ENCODE peak calls at places on chromosome 1, in nine cellular contexts. U is RWPE1, O is gastrocnemius medialis, C is left ventricle myocardium inferior, Q is ovary, P is thoracic aorta, D is Peyer's patch, S is body of pancreas, K is brain microvascular endothelial cell. V is an unnamed sample.
A peak's percentile ranks its signal among the peaks of the same experiment; 100 is the strongest.

GRCh38 chr1:3153197-3153596 is 84.2 kb downstream of the PRDM16 start:
- DNase-seq in U (no peak), O (no peak), C (no peak), Q (no peak), P (no peak), D (no peak), S (no peak), K (no peak), V (no peak)

GRCh38 chr1:112505878-112506277 is 2.9 kb upstream of the WNT2B start:
- DNase-seq in U (no peak), O (no peak), C (no peak), Q (no peak), P (no peak), D (no peak), S (no peak), K (no peak), V (no peak)

GRCh38 chr1:117740461-117740860 is 134.6 kb downstream of the TENT5C start:
- DNase-seq in U (no peak), O (no peak), C (no peak), Q (no peak), P (no peak), D (no peak), S (peak; percentile 89), K (no peak), V (no peak)

GRCh38 chr1:151825811-151826660 is 5.6 kb downstream of the RORC start:
- DNase-seq in U (no peak), O (peak; percentile 55), C (no peak), Q (no peak), P (no peak), D (no peak), S (no peak), K (no peak), V (no peak)

GRCh38 chr1:239125888-239126287 is 260.5 kb upstream of the CHRM3 start:
- DNase-seq in U (no peak), O (no peak), C (no peak), Q (no peak), P (no peak), D (no peak), S (no peak), K (no peak), V (no peak)

GRCh38 chr1:161420763-161421455 is 53.2 kb upstream of the CFAP126 start:
- DNase-seq in U (no peak), O (no peak), C (no peak), Q (no peak), P (no peak), D (no peak), S (no peak), K (no peak), V (no peak)

GRCh38 chr1:161021168-161021958 is 411 bp upstream of the F11R start:
- DNase-seq in U (peak; percentile 99), O (peak; percentile 53), C (peak; percentile 79), Q (peak; percentile 83), P (no peak), D (peak; percentile 92), S (peak; percentile 99), K (peak; percentile 28), V (peak; percentile 34)

GRCh38 chr1:109595540-109595939 is 23.9 kb downstream of the GNAT2 start:
- DNase-seq in U (no peak), O (no peak), C (no peak), Q (no peak), P (no peak), D (no peak), S (no peak), K (no peak), V (no peak)

GRCh38 chr1:183163311-183163710 is 22.8 kb upstream of the LAMC2 start:
- DNase-seq in U (peak; percentile 74), O (no peak), C (no peak), Q (no peak), P (no peak), D (no peak), S (no peak), K (peak; percentile 95), V (no peak)

GRCh38 chr1:47707887-47708535 is 270.2 kb downstream of the FOXD2 start:
- DNase-seq in U (no peak), O (no peak), C (no peak), Q (no peak), P (no peak), D (no peak), S (no peak), K (no peak), V (no peak)

GRCh38 chr1:205436776-205437485 is 15.1 kb upstream of the LEMD1 start:
- DNase-seq in U (no peak), O (no peak), C (no peak), Q (no peak), P (no peak), D (no peak), S (no peak), K (no peak), V (no peak)

GRCh38 chr1:228157381-228158126 is 7.8 kb downstream of the GJC2 start:
- DNase-seq in U (no peak), O (no peak), C (peak; percentile 8), Q (peak; percentile 28), P (no peak), D (no peak), S (no peak), K (no peak), V (no peak)

GRCh38 chr1:91122106-91122717 is 100.4 kb upstream of the ZNF644 start:
- DNase-seq in U (no peak), O (no peak), C (no peak), Q (no peak), P (no peak), D (no peak), S (no peak), K (no peak), V (no peak)

GRCh38 chr1:15628003-15628402 is 10.7 kb downstream of the DDI2 start:
- DNase-seq in U (no peak), O (no peak), C (no peak), Q (no peak), P (no peak), D (no peak), S (no peak), K (no peak), V (no peak)

GRCh38 chr1:208312706-208313105 is 68.5 kb upstream of the PLXNA2 start:
- DNase-seq in U (no peak), O (no peak), C (no peak), Q (no peak), P (no peak), D (no peak), S (no peak), K (no peak), V (no peak)

GRCh38 chr1:193747579-193747978 is 561.2 kb upstream of the B3GALT2 start:
- DNase-seq in U (no peak), O (no peak), C (no peak), Q (no peak), P (no peak), D (no peak), S (no peak), K (peak; percentile 54), V (no peak)

GRCh38 chr1:222124602-222125001 is 382.7 kb upstream of the DUSP10 start:
- DNase-seq in U (no peak), O (no peak), C (no peak), Q (no peak), P (no peak), D (no peak), S (no peak), K (no peak), V (no peak)
- TF ChIP-seq CTCF in U (no peak), O (no peak), C (no peak), Q (no peak), P (no peak), D (no peak), S (no peak), K (peak; percentile 54), V (no peak)

DNA sequence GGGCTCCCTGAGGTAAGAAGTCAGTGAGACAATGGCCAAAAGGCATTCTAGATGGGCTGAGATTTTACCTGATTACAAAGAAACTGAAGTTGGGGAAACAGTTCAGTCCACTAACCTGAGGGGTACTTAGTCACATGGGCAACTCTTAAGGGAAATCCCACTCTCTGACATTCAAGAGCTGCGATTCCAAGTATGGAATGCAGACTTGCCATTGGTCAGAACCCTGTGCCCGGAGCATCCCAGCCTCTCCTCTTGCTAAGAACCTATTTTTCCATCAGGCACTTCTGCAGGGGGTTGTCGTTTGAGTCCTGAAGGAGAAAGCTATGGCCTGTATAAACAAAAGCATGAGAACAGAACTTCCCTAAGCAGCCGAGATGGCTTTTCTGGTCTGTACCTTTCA is 434.9 kb upstream of the DAB1 start:
- DNase-seq in U (no peak), O (no peak), C (no peak), Q (no peak), P (no peak), D (no peak), S (no peak), K (no peak), V (no peak)
- H3K27ac ChIP-seq in U (no peak overlapping the region), O (no peak overlapping the region), C (no peak overlapping the region), Q (no peak overlapping the region), P (no peak overlapping the region), D (no peak overlapping the region), S (no peak overlapping the region), K (no peak overlapping the region), V (no peak overlapping the region)

GRCh38 chr1:29455781-29456180 is 219.5 kb downstream of the PTPRU start:
- DNase-seq in U (no peak), O (no peak), C (no peak), Q (no peak), P (no peak), D (no peak), S (no peak), K (no peak), V (no peak)

GRCh38 chr1:29452463-29453230 is 216.3 kb downstream of the PTPRU start:
- DNase-seq in U (no peak), O (no peak), C (no peak), Q (no peak), P (no peak), D (no peak), S (no peak), K (no peak), V (no peak)

GRCh38 chr1:29456685-29457084 is 220.4 kb downstream of the PTPRU start:
- DNase-seq in U (no peak), O (no peak), C (no peak), Q (no peak), P (no peak), D (no peak), S (no peak), K (no peak), V (no peak)

GRCh38 chr1:29454616-29455380 is 218.5 kb downstream of the PTPRU start:
- DNase-seq in U (no peak), O (no peak), C (no peak), Q (no peak), P (no peak), D (no peak), S (no peak), K (no peak), V (no peak)

GRCh38 chr1:29453502-29454240 is 217.3 kb downstream of the PTPRU start:
- DNase-seq in U (peak; percentile 68), O (no peak), C (no peak), Q (no peak), P (no peak), D (no peak), S (peak; percentile 45), K (peak; percentile 29), V (no peak)
- TF ChIP-seq CTCF in U (no peak), O (no peak), C (peak; percentile 36), Q (peak; percentile 12), P (no peak), D (no peak), S (peak; percentile 37), K (peak; percentile 48), V (peak; percentile 11)

DNA sequence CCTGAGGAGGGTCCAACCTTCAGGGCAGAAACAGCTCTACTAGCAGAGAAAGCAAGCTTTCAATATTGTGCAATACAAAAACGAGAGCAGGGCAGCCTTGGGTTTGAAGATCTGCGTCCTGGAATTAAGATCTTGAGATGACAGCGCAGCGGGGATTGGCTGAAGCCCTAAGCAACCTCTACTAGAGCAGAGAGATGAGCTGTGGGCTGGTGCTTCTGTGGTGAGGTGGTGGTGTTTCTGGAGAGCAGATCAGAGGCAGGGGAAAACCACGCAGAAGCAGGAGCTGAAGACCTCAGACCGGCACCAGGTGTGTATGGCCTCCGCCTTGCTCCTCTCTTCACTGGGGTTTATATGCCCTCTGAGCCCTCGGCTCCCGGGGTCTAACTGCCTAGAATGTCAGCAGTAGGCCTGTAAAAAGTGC is 12.5 kb downstream of the TRAF3IP3 start:
- DNase-seq in U (no peak), O (no peak), C (no peak), Q (no peak), P (no peak), D (peak; percentile 90), S (no peak), K (no peak), V (no peak)
- H3K27ac ChIP-seq in U (peak overlapping the region; percentile 86), O (peak overlapping the region; percentile 63), C (peak overlapping the region; percentile 89), Q (no peak overlapping the region), P (peak overlapping the region; percentile 90), D (peak overlapping the region; percentile 85), S (no peak overlapping the region), K (no peak overlapping the region), V (no peak overlapping the region)

V was measured in dorsolateral prefrontal cortex.